ENCODE peak calls at places on chromosomes 6 and 20, in five cellular contexts. L, T, P, O and I are unnamed samples.

GRCh38 chr6:159110013-159110412 is 59.2 kb upstream of the FNDC1 start:
- DNase-seq in L (peak; percentile 23), T (no peak), P (no peak), O (peak; percentile 38), I (peak; percentile 81)

GRCh38 chr6:35024601-35025054 is 116.5 kb downstream of the TCP11 start:
- DNase-seq in L (peak; percentile 28), T (peak; percentile 61), P (no peak), O (peak; percentile 45), I (no peak)

GRCh38 chr6:112311950-112312547 is 35.1 kb upstream of the RFPL4B start:
- DNase-seq in L (peak; percentile 7), T (no peak), P (peak; percentile 15), O (peak; percentile 38), I (peak; percentile 69)

GRCh38 chr20:59221049-59221748 is 57.6 kb downstream of the ZNF831 start:
- DNase-seq in L (peak; percentile 13), T (no peak), P (no peak), O (no peak), I (no peak)

GRCh38 chr6:168574699-168575195 is 133.8 kb downstream of the SMOC2 start:
- DNase-seq in L (no peak), T (no peak), P (no peak), O (no peak), I (no peak)

GRCh38 chr20:45469336-45470261 is at the start of gene WFDC2:
- DNase-seq in L (no peak), T (peak; percentile 87), P (no peak), O (no peak), I (no peak)

GRCh38 chr20:45685896-45686295 is 15.9 kb upstream of the WFDC11 start:
- DNase-seq in L (no peak), T (no peak), P (no peak), O (no peak), I (no peak)

GRCh38 chr6:153568601-153569000 is 437.5 kb upstream of the RGS17 start:
- DNase-seq in L (no peak), T (no peak), P (no peak), O (no peak), I (no peak)

GRCh38 chr6:51541847-51542246 is 545.6 kb downstream of the PKHD1 start:
- DNase-seq in L (no peak), T (no peak), P (peak; percentile 15), O (no peak), I (peak; percentile 41)

DNA sequence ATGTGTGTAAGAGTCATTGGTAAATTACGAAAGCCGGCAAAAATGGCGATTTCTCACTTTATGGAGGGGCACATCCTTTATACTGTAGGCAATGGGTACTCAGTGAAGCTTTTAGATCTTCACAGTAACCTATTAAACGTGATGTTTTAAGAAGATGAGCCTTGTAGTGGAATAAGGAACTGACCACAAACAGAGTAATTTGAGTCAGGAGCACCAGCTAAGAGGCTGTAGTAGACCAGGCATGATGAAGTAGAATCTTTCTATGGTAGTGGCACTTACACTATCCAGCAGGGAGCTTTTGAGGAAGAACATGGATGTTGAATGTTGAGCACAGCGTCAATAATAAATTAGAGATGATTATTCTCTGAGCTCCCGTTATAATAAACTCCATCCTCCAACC is 65.9 kb downstream of the HIVEP2 start:
- DNase-seq in L (no peak), T (no peak), P (no peak), O (no peak), I (no peak)
- H4K20me1 ChIP-seq in L (peaks cover 9% of the 10 kb centered on the region), T (no peaks in the 10 kb centered on the region), P (no peaks in the 10 kb centered on the region), O (no peaks in the 10 kb centered on the region), I (no peaks in the 10 kb centered on the region)

GRCh38 chr20:48278961-48279481 is 493.7 kb upstream of the SULF2 start:
- DNase-seq in L (no peak), T (peak; percentile 34), P (no peak), O (peak; percentile 35), I (no peak)
- H3K27ac ChIP-seq in L (no peak overlapping the region), T (peak overlapping the region; percentile 13), P (no peak overlapping the region), O (no peak overlapping the region), I (no peak overlapping the region)

GRCh38 chr20:48823476-48823875 is 4.3 kb downstream of the PREX1 start:
- DNase-seq in L (no peak), T (no peak), P (no peak), O (no peak), I (no peak)
- H3K4me1 ChIP-seq in L (no peaks in the 10 kb centered on the region), T (peaks cover 25% of the 10 kb centered on the region), P (peaks cover 11% of the 10 kb centered on the region), O (peaks cover 5% of the 10 kb centered on the region), I (no peaks in the 10 kb centered on the region)

DNA sequence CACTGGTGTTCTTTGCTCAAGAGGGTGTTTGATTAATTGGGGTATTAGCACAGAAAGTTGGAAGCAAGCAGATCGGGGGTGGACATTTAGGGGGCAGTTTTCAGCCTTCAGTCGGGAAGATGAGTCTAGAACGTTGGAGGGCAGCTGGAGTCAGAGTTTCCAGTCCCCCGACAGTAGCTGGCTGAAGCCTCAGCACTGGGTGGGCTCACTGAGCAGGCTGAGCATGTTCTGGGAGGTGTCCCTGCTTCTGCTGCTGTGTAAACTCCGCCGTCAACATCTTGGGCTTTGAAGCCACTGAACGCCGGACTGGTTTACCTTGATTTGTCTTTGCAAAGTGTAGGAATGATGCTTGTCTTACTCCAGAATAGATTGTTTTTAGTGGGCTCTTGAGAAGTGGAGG is 15.7 kb upstream of the MROH8 start:
- DNase-seq in L (no peak), T (no peak), P (no peak), O (no peak), I (no peak)
- H4K20me1 ChIP-seq in L (peaks cover 79% of the 10 kb centered on the region), T (peaks cover 84% of the 10 kb centered on the region), P (peaks cover 63% of the 10 kb centered on the region), O (peaks cover 81% of the 10 kb centered on the region), I (peaks cover 60% of the 10 kb centered on the region)

GRCh38 chr6:12327391-12327790 is 37.2 kb downstream of the EDN1 start:
- DNase-seq in L (no peak), T (no peak), P (no peak), O (peak; percentile 45), I (no peak)

GRCh38 chr6:12325872-12326271 is 35.7 kb downstream of the EDN1 start:
- DNase-seq in L (no peak), T (no peak), P (no peak), O (no peak), I (no peak)

GRCh38 chr6:12324741-12325140 is 34.6 kb downstream of the EDN1 start:
- DNase-seq in L (peak; percentile 31), T (peak; percentile 31), P (no peak), O (no peak), I (no peak)

GRCh38 chr6:12328701-12329100 is 38.5 kb downstream of the EDN1 start:
- DNase-seq in L (no peak), T (no peak), P (no peak), O (no peak), I (no peak)

DNA sequence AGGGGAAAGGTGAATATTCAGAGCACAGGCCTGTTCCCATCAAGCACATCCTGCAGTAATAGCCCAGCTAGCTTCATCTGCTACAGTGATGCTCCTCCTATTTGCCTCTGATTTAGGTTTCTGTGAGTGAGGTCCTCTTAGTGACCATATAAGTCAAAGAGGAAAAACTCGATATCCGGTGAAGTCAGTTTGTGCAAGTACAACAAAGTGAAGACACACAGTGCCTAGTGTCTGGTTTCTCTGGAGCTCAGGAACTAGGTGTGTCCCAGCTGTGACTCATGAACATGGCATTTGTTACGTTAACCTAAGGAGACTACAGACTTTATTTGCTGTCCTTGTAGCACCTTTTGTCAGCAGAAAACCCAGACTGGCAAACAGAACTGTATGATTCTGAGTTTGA is 33.9 kb downstream of the EDN1 start:
- DNase-seq in L (peak; percentile 99), T (peak; percentile 78), P (no peak), O (peak; percentile 52), I (no peak)
- H3K27ac ChIP-seq in L (peak overlapping the region; percentile 35), T (peak overlapping the region; percentile 95), P (no peak overlapping the region), O (no peak overlapping the region), I (no peak overlapping the region)